ENCODE peak calls at places on chromosomes 2 and 18, in nine cellular contexts. G, D, M, W, S, C, N, T and I are unnamed samples. For H3K4me1, the result is how much of the 10 kb centered on the place peaks cover.

GRCh38 chr2:216216951-216217903 is 108.1 kb downstream of the XRCC5 start:
- DNase-seq in S (no peak), C (no peak), T (no peak), M (no peak), W (peak), N (no peak), G (no peak), D (no peak), I (no peak)

GRCh38 chr18:5973079-5973478 is 77.8 kb upstream of the TMEM200C start:
- DNase-seq in C (no peak), N (no peak), G (no peak), D (no peak), W (no peak), T (no peak), M (no peak), S (no peak), I (no peak)

GRCh38 chr2:157339965-157340655 is 14.5 kb upstream of the ERMN start:
- DNase-seq in G (no peak), S (no peak), T (no peak), M (no peak), D (no peak), C (no peak), W (no peak), N (no peak), I (no peak)

GRCh38 chr18:1539276-1539675 is 634.6 kb downstream of the ADCYAP1 start:
- DNase-seq in G (no peak), D (no peak), T (no peak), S (no peak), C (no peak), N (no peak), W (no peak), M (no peak), I (no peak)

GRCh38 chr2:36800381-36800780 is 103.9 kb downstream of the VIT start:
- DNase-seq in G (no peak), N (no peak), W (no peak), T (no peak), D (no peak), S (no peak), C (no peak), M (no peak), I (no peak)

GRCh38 chr2:71919701-71920100 is 228.0 kb downstream of the CYP26B1 start:
- DNase-seq in M (no peak), D (no peak), C (no peak), N (no peak), S (no peak), G (no peak), W (no peak), T (no peak), I (no peak)

GRCh38 chr2:99827296-99827999 is 314.9 kb downstream of the AFF3 start:
- DNase-seq in W (no peak), D (no peak), T (no peak), G (no peak), S (no peak), C (no peak), M (no peak), N (no peak), I (no peak)

GRCh38 chr2:54422072-54422581 is 34.0 kb upstream of the SPTBN1 start:
- DNase-seq in C (no peak), S (no peak), T (no peak), D (peak), G (no peak), W (no peak), N (no peak), M (peak), I (no peak)

GRCh38 chr18:49094136-49094535 is 143.4 kb upstream of the SMAD7 start:
- DNase-seq in D (no peak), S (no peak), M (no peak), N (no peak), W (peak), C (no peak), G (no peak), T (no peak), I (no peak)

GRCh38 chr2:5520352-5520996 is 171.7 kb upstream of the SOX11 start:
- DNase-seq in M (no peak), N (no peak), D (no peak), G (no peak), C (no peak), S (no peak), T (no peak), W (no peak), I (peak)

GRCh38 chr2:28643324-28643723 is 108.3 kb upstream of the PPP1CB start:
- DNase-seq in G (no peak), S (no peak), M (no peak), D (no peak), C (peak), N (peak), T (peak), W (no peak), I (no peak)

GRCh38 chr2:237441605-237442004 is 27.6 kb upstream of the COL6A3 start:
- DNase-seq in S (no peak), C (no peak), D (no peak), T (no peak), N (peak), G (no peak), M (no peak), W (peak), I (no peak)

GRCh38 chr2:179787601-179788000 is 73.8 kb downstream of the ZNF385B start:
- DNase-seq in W (no peak), M (no peak), C (no peak), D (no peak), S (no peak), G (no peak), N (no peak), T (no peak), I (no peak)

GRCh38 chr2:113757059-113757657 is 716 bp upstream of the SLC35F5 start:
- DNase-seq in D (no peak), S (no peak), C (no peak), G (peak), T (peak), N (no peak), M (no peak), W (no peak), I (no peak)

DNA sequence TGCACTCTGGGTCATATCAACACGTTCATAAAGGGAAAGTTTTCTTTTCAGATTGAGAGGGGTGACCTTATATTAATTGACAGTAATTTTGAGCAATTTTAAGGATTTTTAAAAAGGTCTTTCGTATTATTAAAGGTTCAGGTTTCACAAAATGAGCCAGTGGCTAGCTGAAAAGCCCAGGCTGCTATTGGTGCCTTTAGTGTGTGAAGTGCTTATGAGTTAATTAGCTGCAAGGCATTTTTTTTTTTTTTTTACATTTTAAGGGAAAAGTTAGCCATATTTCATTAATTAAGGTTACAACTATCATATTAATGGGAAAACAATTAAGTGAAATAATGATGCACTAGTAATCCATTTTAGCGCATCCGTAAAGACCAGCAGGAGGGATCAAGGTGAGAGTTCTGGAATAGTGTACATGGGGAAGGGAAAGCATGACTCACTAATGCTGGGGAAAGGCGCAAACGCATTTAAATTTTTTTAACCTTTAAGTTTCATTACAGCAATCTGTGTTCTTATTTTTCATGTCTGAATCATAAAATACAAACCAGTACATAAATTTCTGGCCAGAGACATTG is 200.0 kb downstream of the ZNF407 start:
- DNase-seq in C (no peak), S (no peak), W (no peak), N (no peak), G (no peak), D (no peak), T (no peak), M (no peak), I (no peak)
- H3K4me1 ChIP-seq in C (under half), S (under half), W (under half), N (under half), G (under half), D (under half), T (under half), M (under half), I (under half)

DNA sequence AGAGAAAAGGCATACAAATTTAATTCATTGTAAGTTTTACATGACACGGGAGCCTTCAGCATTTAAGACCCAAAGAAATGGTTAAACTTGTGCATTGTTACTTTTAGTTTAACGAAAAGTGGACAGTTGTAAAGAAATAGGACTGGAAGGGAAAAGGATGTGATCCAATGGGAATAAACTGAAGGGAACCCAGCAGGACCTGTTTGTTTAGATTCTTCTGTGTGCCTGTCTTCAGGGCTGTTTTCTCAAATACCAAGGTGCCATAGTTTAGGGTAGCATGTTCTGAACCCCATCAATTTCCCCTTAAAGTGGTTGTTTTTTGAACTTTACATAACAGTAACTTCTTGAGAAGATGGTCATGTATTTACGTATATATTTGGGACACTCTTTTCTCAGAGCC is 30.3 kb upstream of the CABLES1 start:
- DNase-seq in G (no peak), D (no peak), C (no peak), M (no peak), N (no peak), W (no peak), S (no peak), T (no peak), I (no peak)
- H3K4me1 ChIP-seq in G (under half), D (under half), C (under half), M (under half), N (under half), W (under half), S (under half), T (under half), I (under half)

GRCh38 chr2:239253264-239253663 is 147.6 kb downstream of the HDAC4 start:
- DNase-seq in N (no peak), G (no peak), D (no peak), M (no peak), T (no peak), S (no peak), W (no peak), C (no peak), I (no peak)
- H3K4me1 ChIP-seq in N (under half), G (half or more), D (under half), M (under half), T (under half), S (under half), W (under half), C (half or more), I (half or more)

DNA sequence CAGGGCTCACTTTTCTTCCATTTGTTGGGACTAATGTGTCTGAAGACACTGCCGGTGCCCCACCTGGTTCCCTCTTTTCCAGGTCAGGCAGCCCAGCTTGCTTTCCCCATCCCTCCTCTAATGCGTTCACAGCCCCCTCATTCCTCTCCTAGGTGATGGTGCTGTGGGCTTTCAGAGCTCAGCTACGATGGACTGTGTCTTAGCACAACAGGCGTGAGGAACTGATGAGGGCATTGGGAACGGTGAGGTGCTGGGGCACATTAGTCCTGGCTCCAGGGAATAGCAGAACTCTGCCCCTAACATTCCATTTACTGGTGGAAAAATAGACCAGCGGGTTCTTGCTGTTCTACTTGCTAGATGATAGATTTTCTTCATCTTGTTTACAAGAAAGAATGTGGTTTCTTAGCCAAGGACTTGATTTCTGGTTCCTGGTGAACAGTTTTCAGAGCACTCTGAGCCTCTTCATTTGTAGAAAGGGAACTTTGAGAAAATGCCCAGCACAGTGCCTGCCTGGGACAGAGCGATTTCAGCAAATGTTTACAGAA is 42.4 kb downstream of the LDLRAD4 start:
- DNase-seq in G (no peak), M (no peak), W (no peak), C (no peak), N (no peak), T (no peak), D (no peak), S (peak), I (no peak)
- H3K4me1 ChIP-seq in G (under half), M (under half), W (under half), C (half or more), N (under half), T (under half), D (under half), S (under half), I (half or more)

DNA sequence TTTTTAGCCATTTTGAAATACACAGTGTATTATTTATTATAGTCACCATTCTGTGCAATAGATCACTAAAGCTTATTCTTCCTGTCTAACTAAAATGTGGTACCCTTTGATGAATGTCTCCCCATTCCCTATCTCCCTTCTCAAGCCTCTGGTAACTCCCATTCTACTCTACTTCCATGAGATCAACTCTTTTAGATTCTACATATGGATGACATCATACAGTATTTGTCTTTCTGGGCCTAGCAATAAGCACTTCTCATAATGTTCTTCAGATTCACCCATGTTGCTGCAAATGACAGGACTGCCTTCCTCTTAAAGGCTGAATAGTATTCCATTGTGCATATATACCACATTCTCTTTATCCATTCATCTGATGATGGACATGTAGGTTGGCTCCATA is 210.9 kb downstream of the PID1 start:
- DNase-seq in W (no peak), M (no peak), C (no peak), N (no peak), S (no peak), D (no peak), G (no peak), T (no peak), I (no peak)
- H3K4me1 ChIP-seq in W (under half), M (under half), C (under half), N (under half), S (under half), D (under half), G (under half), T (under half), I (under half)

DNA sequence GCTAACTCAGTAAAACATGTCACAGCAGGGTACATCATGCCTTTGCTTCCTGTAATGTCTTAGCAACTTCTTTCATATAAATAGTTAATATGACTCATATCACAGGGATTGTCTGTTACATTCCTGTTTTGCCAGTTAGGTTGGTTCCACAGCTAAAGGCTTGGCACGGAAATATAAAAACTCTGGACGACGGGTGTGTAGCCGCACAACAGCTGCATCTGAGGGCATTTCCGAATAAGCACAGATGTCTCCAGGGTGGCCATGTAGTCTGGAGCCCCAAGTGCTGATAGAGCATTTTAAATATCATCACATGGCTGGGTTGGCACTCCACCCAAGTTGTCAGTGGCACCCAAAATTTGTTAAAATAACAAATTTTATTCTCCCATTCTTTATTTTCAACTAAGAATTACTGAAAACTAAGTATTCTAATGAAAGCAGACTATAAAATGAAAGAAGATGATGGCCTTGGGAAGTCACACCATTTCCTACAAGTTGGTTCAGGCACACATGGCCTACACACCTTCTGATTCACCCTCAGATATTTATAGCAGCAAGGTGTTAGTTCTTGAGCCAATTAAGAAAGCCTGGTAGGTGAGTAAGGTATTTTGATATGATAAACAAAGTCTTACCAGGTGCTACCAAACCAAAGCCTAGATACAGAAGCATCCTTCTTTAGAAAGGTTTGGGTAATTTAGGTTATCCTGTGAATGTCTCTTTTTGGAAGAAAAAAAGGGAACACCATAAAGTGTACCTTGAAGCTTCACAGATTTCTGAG is 61.8 kb upstream of the STK17B start:
- DNase-seq in C (peak), G (no peak), M (no peak), T (no peak), W (peak), N (no peak), S (no peak), D (no peak), I (no peak)
- H3K4me1 ChIP-seq in C (under half), G (under half), M (half or more), T (under half), W (under half), N (under half), S (under half), D (half or more), I (under half)

DNA sequence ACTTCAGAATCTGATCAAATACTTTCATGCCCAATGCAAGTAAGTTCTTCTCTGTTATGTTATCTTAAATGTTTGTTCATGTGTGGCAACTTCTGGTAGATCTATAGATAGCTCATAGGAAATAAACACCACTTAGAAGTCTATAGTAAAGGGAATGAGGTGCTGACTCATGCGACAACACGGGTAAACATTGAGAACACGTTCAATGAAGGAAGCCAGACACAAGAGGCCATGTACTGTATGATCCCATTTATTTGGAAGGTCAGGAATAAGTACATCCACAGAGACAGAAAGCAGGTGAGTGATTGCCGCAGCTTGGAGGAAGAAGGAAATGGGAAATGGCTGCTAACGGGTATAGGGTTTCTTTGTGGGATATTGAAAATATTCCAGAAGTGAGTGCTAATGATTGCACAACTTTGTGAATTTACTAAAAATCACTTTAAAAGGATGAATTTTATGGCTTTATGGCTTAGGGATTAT is 95.4 kb downstream of the ITGB1BP1 start:
- DNase-seq in N (no peak), M (no peak), W (peak), S (no peak), C (no peak), D (no peak), T (no peak), G (no peak), I (no peak)
- H3K4me1 ChIP-seq in N (under half), M (under half), W (under half), S (under half), C (under half), D (under half), T (under half), G (under half), I (half or more)